ENCODE peak calls at places on chromosomes 16 and 17, in six cellular contexts. I is fibroblast of lung, V is IMR-90, J is H9, A is K562, Y is A549. W is an unnamed sample.

GRCh38 chr17:47846741-47847340 is 4.1 kb downstream of the SP6 start:
- DNase-seq in I (no peak), V (no peak), J (peak; percentile 72), A (no peak), Y (no peak), W (peak; percentile 66)

GRCh38 chr16:48956620-48957019 is 325.0 kb downstream of the CBLN1 start:
- DNase-seq in I (no peak), V (no peak), J (no peak), A (no peak), Y (no peak), W (no peak)

GRCh38 chr17:64781394-64781793 is 119.3 kb upstream of the SMURF2 start:
- DNase-seq in I (peak; percentile 34), V (no peak), J (peak; percentile 74), A (no peak), Y (no peak), W (peak; percentile 94)

GRCh38 chr16:85328665-85329058 is 216.4 kb upstream of the CIBAR2 start:
- DNase-seq in I (no peak), V (no peak), J (peak; percentile 93), A (peak; percentile 67), Y (no peak), W (no peak)

GRCh38 chr17:49616546-49617205 is 41.0 kb downstream of the NXPH3 start:
- DNase-seq in I (peak; percentile 90), V (no peak), J (no peak), A (no peak), Y (no peak), W (peak; percentile 72)

GRCh38 chr16:263182-263774 is 12.5 kb downstream of the RGS11 start:
- DNase-seq in I (no peak), V (no peak), J (no peak), A (no peak), Y (no peak), W (peak; percentile 68)

GRCh38 chr16:72840591-72841381 is 207.1 kb downstream of the ZFHX3 start:
- DNase-seq in I (no peak), V (peak; percentile 40), J (no peak), A (no peak), Y (no peak), W (peak; percentile 73)

GRCh38 chr17:73371285-73371684 is 59.5 kb upstream of the CDC42EP4 start:
- DNase-seq in I (peak; percentile 92), V (peak; percentile 92), J (no peak), A (no peak), Y (peak; percentile 44), W (peak; percentile 98)

GRCh38 chr17:49776864-49777263 is 11.6 kb upstream of the KAT7 start:
- DNase-seq in I (peak; percentile 34), V (no peak), J (no peak), A (no peak), Y (no peak), W (no peak)

GRCh38 chr17:69228576-69228975 is at the start of gene ABCA10:
- DNase-seq in I (no peak), V (peak; percentile 8), J (no peak), A (no peak), Y (no peak), W (no peak)

GRCh38 chr17:39950871-39951348 is 11.9 kb upstream of the GSDMA start:
- DNase-seq in I (no peak), V (no peak), J (no peak), A (no peak), Y (no peak), W (peak; percentile 29)

GRCh38 chr17:3960764-3961163 is 3.5 kb downstream of the ATP2A3 start:
- DNase-seq in I (peak; percentile 47), V (peak; percentile 55), J (no peak), A (no peak), Y (no peak), W (no peak)

GRCh38 chr17:3959295-3959899 is 4.8 kb downstream of the ATP2A3 start:
- DNase-seq in I (peak; percentile 70), V (peak; percentile 83), J (no peak), A (peak; percentile 53), Y (peak; percentile 94), W (peak; percentile 98)

GRCh38 chr17:3961564-3962047 is 2.6 kb downstream of the ATP2A3 start:
- DNase-seq in I (no peak), V (no peak), J (no peak), A (no peak), Y (no peak), W (peak; percentile 78)

GRCh38 chr17:3958200-3958599 is 6.0 kb downstream of the ATP2A3 start:
- DNase-seq in I (no peak), V (no peak), J (no peak), A (no peak), Y (no peak), W (no peak)

GRCh38 chr17:3959921-3960601 is 4.2 kb downstream of the ATP2A3 start:
- DNase-seq in I (no peak), V (no peak), J (no peak), A (no peak), Y (no peak), W (no peak)
- H3K4me1 ChIP-seq in I (peaks cover 5% of the 10 kb centered on the region), V (peaks cover 17% of the 10 kb centered on the region), J (peaks cover 3% of the 10 kb centered on the region), A (peaks cover 42% of the 10 kb centered on the region), Y (peaks cover 32% of the 10 kb centered on the region), W (peaks cover under 1% of the 10 kb centered on the region)

GRCh38 chr16:55406651-55407050 is 72.3 kb upstream of the MMP2 start:
- DNase-seq in I (no peak), V (no peak), J (no peak), A (no peak), Y (no peak), W (no peak)

GRCh38 chr16:55408656-55409055 is 70.3 kb upstream of the MMP2 start:
- DNase-seq in I (no peak), V (no peak), J (no peak), A (no peak), Y (no peak), W (no peak)

DNA sequence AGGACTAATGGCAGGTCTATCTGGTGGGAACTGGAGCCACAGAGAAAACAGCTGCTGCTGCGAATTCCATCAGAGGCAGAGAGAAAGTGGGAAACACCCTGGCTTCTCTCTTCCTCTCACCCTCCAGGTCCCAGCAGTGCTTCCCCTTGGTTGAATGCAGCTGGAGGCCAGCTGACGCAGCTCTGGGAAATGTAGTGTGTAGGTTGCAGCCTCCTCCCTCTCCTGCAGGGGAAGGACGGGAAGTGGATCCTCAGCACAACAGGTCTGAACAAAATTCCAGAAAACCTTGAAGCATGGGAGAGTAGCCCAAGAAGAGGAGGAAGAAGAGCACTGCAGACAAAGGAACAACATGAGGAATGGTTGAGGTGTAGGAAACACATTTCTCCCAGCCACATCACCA is 67.8 kb upstream of the MMP2 start:
- DNase-seq in I (no peak), V (peak; percentile 5), J (no peak), A (no peak), Y (no peak), W (no peak)
- H3K27ac ChIP-seq in I (no peak overlapping the region), V (no peak overlapping the region), J (no peak overlapping the region), A (no peak overlapping the region), Y (no peak overlapping the region), W (no peak overlapping the region)

GRCh38 chr17:75756451-75757085 is 8.4 kb downstream of the GALK1 start:
- DNase-seq in I (no peak), V (no peak), J (peak; percentile 36), A (no peak), Y (no peak), W (no peak)
- H3K4me2 ChIP-seq in I (no peak overlapping the region), V (no peak overlapping the region), J (no peak overlapping the region), A (no peak overlapping the region), Y (no peak overlapping the region), W (no peak overlapping the region)

GRCh38 chr16:15054357-15055140 is 1.3 kb downstream of the NTAN1 start:
- DNase-seq in I (no peak), V (no peak), J (no peak), A (no peak), Y (no peak), W (no peak)

GRCh38 chr16:15055141-15056053 is 477 bp downstream of the NTAN1 start:
- DNase-seq in I (no peak), V (peak; percentile 23), J (no peak), A (peak; percentile 26), Y (peak; percentile 30), W (peak; percentile 87)

GRCh38 chr16:15051387-15051951 is 4.4 kb downstream of the NTAN1 start:
- DNase-seq in I (no peak), V (no peak), J (no peak), A (no peak), Y (no peak), W (no peak)

GRCh38 chr16:15052747-15053476 is 3.0 kb downstream of the NTAN1 start:
- DNase-seq in I (no peak), V (no peak), J (no peak), A (no peak), Y (no peak), W (peak; percentile 65)

GRCh38 chr16:15053904-15054303 is 2.0 kb downstream of the NTAN1 start:
- DNase-seq in I (no peak), V (no peak), J (no peak), A (no peak), Y (no peak), W (no peak)
- H3K4me1 ChIP-seq in I (no peaks in the 10 kb centered on the region), V (peaks cover 5% of the 10 kb centered on the region), J (no peaks in the 10 kb centered on the region), A (peaks cover 2% of the 10 kb centered on the region), Y (no peaks in the 10 kb centered on the region), W (peaks cover 10% of the 10 kb centered on the region)

GRCh38 chr16:84086996-84087395 is 29.7 kb downstream of the MBTPS1 start:
- DNase-seq in I (no peak), V (no peak), J (no peak), A (no peak), Y (no peak), W (peak; percentile 19)
- H3K27ac ChIP-seq in I (no peak overlapping the region), V (no peak overlapping the region), J (no peak overlapping the region), A (no peak overlapping the region), Y (no peak overlapping the region), W (no peak overlapping the region)

GRCh38 chr17:62787358-62787757 is 20.8 kb downstream of the MARCHF10 start:
- DNase-seq in I (peak; percentile 73), V (peak; percentile 65), J (no peak), A (no peak), Y (no peak), W (no peak)
- H3K4me2 ChIP-seq in I (no peak overlapping the region), V (no peak overlapping the region), J (no peak overlapping the region), A (no peak overlapping the region), Y (peak overlapping the region; percentile 3), W (no peak overlapping the region)

DNA sequence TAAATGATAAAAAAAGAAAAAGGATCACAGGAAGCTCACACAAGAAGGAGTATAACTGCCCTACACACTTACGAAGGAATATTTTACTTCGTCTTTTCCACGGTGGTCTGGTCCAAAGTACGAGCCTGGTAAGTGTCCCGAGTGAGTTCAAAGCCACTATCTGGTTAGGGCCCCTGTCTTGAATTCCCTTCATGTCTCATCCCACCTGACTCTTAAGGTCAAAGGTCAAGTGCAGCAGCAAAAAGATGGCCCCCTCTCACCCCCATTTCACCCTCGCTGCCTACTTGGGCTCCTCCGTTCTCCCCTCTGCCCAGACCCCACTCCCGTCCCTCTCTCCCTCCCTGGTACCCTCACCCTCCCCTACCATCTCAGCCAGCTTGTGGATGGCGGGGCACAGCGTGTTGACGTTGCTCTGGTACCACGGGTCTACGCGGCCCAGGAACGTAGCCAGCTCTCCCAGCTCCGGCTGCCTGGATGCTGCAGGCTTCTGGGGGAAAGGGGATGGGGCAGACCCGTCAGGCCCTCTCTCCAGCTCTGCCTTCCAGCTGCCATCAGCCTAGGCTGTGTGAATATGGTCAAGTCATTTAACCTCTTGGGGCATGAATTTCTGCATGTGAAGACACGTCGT is 27.8 kb upstream of the MFSD6L start:
- DNase-seq in I (no peak), V (no peak), J (no peak), A (no peak), Y (no peak), W (no peak)
- H3K4me1 ChIP-seq in I (no peaks in the 10 kb centered on the region), V (no peaks in the 10 kb centered on the region), J (no peaks in the 10 kb centered on the region), A (no peaks in the 10 kb centered on the region), Y (no peaks in the 10 kb centered on the region), W (no peaks in the 10 kb centered on the region)

W was measured in osteoblast.